ENCODE peak calls at places on chromosomes 11 and 22, in seven cellular contexts. B is choroid plexus epithelial cell, T is AG04449, O is OCI-LY7, R is tibial artery, M is lung, Q is astrocyte of the spinal cord. P is an unnamed sample.

GRCh38 chr11:61273151-61274078 is 21.7 kb downstream of the VWCE start:
- DNase-seq in B (no peak), T (no peak), O (no peak), R (no peak), M (peak), Q (no peak), P (no peak)

GRCh38 chr11:126892781-126893180 is 107.8 kb downstream of the KIRREL3 start:
- DNase-seq in B (no peak), T (no peak), O (no peak), R (no peak), M (no peak), Q (no peak), P (no peak)

GRCh38 chr11:26143553-26144308 is 188.2 kb upstream of the ANO3 start:
- DNase-seq in B (peak), T (no peak), O (no peak), R (no peak), M (no peak), Q (no peak), P (no peak)

GRCh38 chr11:108685419-108686161 is 20.7 kb downstream of the DDX10 start:
- DNase-seq in B (no peak), T (no peak), O (no peak), R (no peak), M (no peak), Q (peak), P (no peak)

GRCh38 chr11:47351159-47352126 is 1.1 kb downstream of the MYBPC3 start:
- DNase-seq in B (no peak), T (no peak), O (no peak), R (no peak), M (no peak), Q (no peak), P (no peak)

GRCh38 chr22:50190182-50190951 is 4.7 kb downstream of the TRABD start:
- DNase-seq in B (peak), T (no peak), O (peak), R (peak), M (peak), Q (peak), P (no peak)

GRCh38 chr11:77049081-77049480 is 14.9 kb downstream of the B3GNT6 start:
- DNase-seq in B (no peak), T (no peak), O (no peak), R (no peak), M (no peak), Q (no peak), P (no peak)

GRCh38 chr22:45484742-45485141 is 17.9 kb upstream of the FBLN1 start:
- DNase-seq in B (no peak), T (no peak), O (no peak), R (no peak), M (no peak), Q (no peak), P (no peak)

GRCh38 chr11:129973809-129974208 is 28.8 kb downstream of the PRDM10 start:
- DNase-seq in B (peak), T (no peak), O (no peak), R (no peak), M (peak), Q (no peak), P (no peak)

GRCh38 chr11:125167292-125167953 is 2.9 kb downstream of the PKNOX2 start:
- DNase-seq in B (peak), T (no peak), O (no peak), R (peak), M (no peak), Q (peak), P (no peak)

GRCh38 chr11:125166347-125166841 is 1.8 kb downstream of the PKNOX2 start:
- DNase-seq in B (peak), T (no peak), O (no peak), R (peak), M (no peak), Q (peak), P (no peak)

GRCh38 chr11:125165664-125166346 is 1.3 kb downstream of the PKNOX2 start:
- DNase-seq in B (peak), T (no peak), O (no peak), R (no peak), M (no peak), Q (peak), P (no peak)

GRCh38 chr11:125167954-125168821 is 3.6 kb downstream of the PKNOX2 start:
- DNase-seq in B (peak), T (peak), O (no peak), R (no peak), M (no peak), Q (peak), P (peak)

GRCh38 chr11:125166903-125167291 is 2.3 kb downstream of the PKNOX2 start:
- DNase-seq in B (no peak), T (no peak), O (no peak), R (no peak), M (no peak), Q (peak), P (no peak)
- H3K4me3 ChIP-seq in B (peak), T (no peak), O (no peak), R (peak), M (peak), Q (peak), P (peak)

GRCh38 chr11:92347404-92347803 is 122.8 kb downstream of the FAT3 start:
- DNase-seq in B (no peak), T (no peak), O (no peak), R (no peak), M (no peak), Q (no peak), P (no peak)

GRCh38 chr11:92346220-92346619 is 121.6 kb downstream of the FAT3 start:
- DNase-seq in B (no peak), T (no peak), O (no peak), R (no peak), M (no peak), Q (no peak), P (no peak)

DNA sequence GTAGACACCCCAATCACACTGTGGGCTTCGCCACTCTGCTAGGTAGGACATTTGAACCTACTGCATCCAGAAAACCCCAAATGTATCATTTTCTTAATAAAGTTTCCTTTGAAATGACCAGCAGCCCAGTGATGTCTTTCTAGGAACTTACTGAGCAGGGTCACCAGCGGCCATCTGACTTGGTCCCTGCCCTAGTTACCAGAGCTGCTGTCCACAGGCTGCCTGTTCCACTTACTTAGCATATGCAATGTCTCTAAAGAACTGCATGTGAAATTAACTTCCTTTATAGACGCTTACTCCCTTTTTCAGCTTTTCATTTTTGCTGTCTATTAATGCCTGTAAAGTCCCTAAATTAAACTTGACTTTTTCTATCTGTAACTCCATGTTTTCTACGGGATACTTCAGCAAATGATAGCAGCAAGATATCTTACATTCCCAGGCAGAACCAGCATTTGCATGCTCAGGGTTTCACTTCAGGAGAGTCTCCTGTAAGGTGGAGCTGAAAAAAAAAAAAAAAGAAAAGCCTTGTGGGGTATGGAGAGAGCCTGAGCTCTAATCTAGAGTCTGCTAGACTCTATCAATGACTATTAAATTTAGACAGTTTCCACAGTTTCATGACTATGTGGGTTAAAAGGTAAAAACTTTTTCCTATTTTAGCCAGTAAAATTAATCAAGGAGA is 125.0 kb downstream of the FAT3 start:
- DNase-seq in B (no peak), T (no peak), O (no peak), R (no peak), M (no peak), Q (no peak), P (no peak)
- TF ChIP-seq CTCF in B (no peak), T (no peak), O (no peak), R (no peak), M (no peak), Q (no peak), P (no peak)

GRCh38 chr11:18632841-18633240 is 1.3 kb downstream of the SPTY2D1 start:
- DNase-seq in B (no peak), T (no peak), O (no peak), R (no peak), M (no peak), Q (no peak), P (no peak)
- H3K4me3 ChIP-seq in B (peak), T (peak), O (peak), R (peak), M (no peak), Q (peak), P (peak)

GRCh38 chr11:133160754-133161153 is 371.5 kb downstream of the OPCML start:
- DNase-seq in B (no peak), T (no peak), O (no peak), R (no peak), M (no peak), Q (no peak), P (no peak)

GRCh38 chr11:133164986-133165385 is 367.3 kb downstream of the OPCML start:
- DNase-seq in B (no peak), T (no peak), O (no peak), R (no peak), M (no peak), Q (no peak), P (no peak)

GRCh38 chr11:133162228-133162627 is 370.1 kb downstream of the OPCML start:
- DNase-seq in B (no peak), T (no peak), O (no peak), R (no peak), M (no peak), Q (no peak), P (no peak)

GRCh38 chr11:133168016-133168415 is 364.3 kb downstream of the OPCML start:
- DNase-seq in B (no peak), T (no peak), O (no peak), R (no peak), M (no peak), Q (no peak), P (no peak)

DNA sequence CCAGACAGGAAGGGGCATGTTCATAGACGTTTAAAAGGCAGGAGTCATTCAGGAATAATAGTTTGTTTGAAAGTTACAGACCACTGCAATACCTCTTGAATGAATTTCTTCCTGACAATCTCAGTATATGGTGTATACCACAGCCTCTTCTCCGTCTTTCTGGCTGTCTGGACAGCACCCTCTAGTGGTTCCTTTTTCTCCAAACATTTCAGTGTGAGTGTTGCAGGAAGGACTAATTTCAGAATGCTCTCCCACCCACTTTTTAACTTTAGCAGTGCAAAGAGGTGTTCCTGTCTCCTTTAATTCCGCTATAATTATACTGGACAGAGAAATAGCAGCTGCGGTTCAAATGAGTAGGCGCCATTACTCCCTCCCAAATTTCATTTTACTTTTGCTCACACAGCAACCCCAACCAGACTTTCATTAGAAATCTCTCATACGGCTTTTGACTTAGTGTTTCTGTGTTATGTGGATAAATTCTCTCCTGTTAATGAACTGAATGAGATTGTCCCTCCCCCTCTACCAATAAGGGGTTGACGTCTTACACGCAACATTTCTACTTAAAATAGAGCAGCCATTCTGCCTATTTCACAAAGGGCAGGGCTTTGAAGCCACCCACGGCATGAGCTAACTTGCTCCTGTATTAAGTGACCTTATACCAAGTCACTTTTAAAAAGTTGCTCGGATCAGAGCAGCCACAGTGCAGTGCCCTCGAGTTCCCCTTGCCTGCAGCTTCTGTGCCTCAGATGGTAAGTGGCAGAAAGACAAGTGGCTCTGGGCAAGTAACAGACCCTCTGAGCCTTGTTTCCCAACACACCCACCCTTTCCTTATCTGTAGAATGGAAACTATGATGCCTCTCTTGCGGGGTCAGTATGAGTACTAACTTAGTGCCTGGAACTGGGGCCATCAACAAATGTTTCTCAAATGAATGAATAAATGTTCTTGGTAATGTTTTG is 368.6 kb downstream of the OPCML start:
- DNase-seq in B (peak), T (peak), O (peak), R (no peak), M (no peak), Q (peak), P (peak)
- TF ChIP-seq CTCF in B (peak), T (peak), O (peak), R (peak), M (peak), Q (peak), P (peak)

GRCh38 chr11:59205664-59206063 is 7.1 kb downstream of the MPEG1 start:
- DNase-seq in B (no peak), T (no peak), O (no peak), R (no peak), M (no peak), Q (no peak), P (no peak)

GRCh38 chr11:59206635-59207034 is 6.1 kb downstream of the MPEG1 start:
- DNase-seq in B (peak), T (no peak), O (peak), R (no peak), M (no peak), Q (no peak), P (no peak)

GRCh38 chr11:59208956-59209355 is 3.8 kb downstream of the MPEG1 start:
- DNase-seq in B (peak), T (no peak), O (no peak), R (no peak), M (no peak), Q (peak), P (no peak)

GRCh38 chr11:59204736-59205135 is 8.0 kb downstream of the MPEG1 start:
- DNase-seq in B (no peak), T (no peak), O (no peak), R (no peak), M (no peak), Q (no peak), P (no peak)

GRCh38 chr11:59207988-59208432 is 4.7 kb downstream of the MPEG1 start:
- DNase-seq in B (peak), T (peak), O (peak), R (no peak), M (no peak), Q (peak), P (peak)
- H3K4me3 ChIP-seq in B (no peak), T (no peak), O (no peak), R (no peak), M (no peak), Q (no peak), P (no peak)

P was measured in astrocyte of the cerebellum.